ENCODE peak calls at places on chromosomes 4 and X, in four cellular contexts. B, U, Z and D are unnamed samples.

GRCh38 chr4:183552274-183553146 is 47.7 kb downstream of the ING2 start:
- DNase-seq in B (no peak), U (no peak), Z (no peak), D (no peak)

GRCh38 chrX:153488231-153488914 is 6.4 kb upstream of the BGN start:
- DNase-seq in B (no peak), U (no peak), Z (no peak), D (no peak)

GRCh38 chr4:125321709-125322362 is 7.1 kb downstream of the FAT4 start:
- DNase-seq in B (no peak), U (no peak), Z (no peak), D (no peak)

GRCh38 chr4:173752610-173753009 is 222.6 kb upstream of the HAND2 start:
- DNase-seq in B (peak; percentile 3), U (no peak), Z (no peak), D (no peak)

GRCh38 chr4:86918539-86919072 is 16.2 kb upstream of the AFF1 start:
- DNase-seq in B (no peak), U (no peak), Z (no peak), D (no peak)

GRCh38 chr4:14000091-14000814 is 372.7 kb upstream of the BOD1L1 start:
- DNase-seq in B (no peak), U (no peak), Z (no peak), D (no peak)

GRCh38 chrX:41481264-41482109 is 34.3 kb downstream of the NYX start:
- DNase-seq in B (peak; percentile 12), U (no peak), Z (no peak), D (peak; percentile 61)

GRCh38 chrX:124829930-124830329 is 483.6 kb downstream of the SH2D1A start:
- DNase-seq in B (no peak), U (no peak), Z (no peak), D (no peak)

GRCh38 chr4:140691369-140691768 is 64.8 kb downstream of the TBC1D9 start:
- DNase-seq in B (no peak), U (no peak), Z (no peak), D (no peak)

GRCh38 chr4:174808119-174808518 is 20.9 kb downstream of the GLRA3 start:
- DNase-seq in B (no peak), U (no peak), Z (no peak), D (no peak)

GRCh38 chr4:178894126-178894525 is 1451.9 kb upstream of the AGA start:
- DNase-seq in B (no peak), U (no peak), Z (no peak), D (no peak)

GRCh38 chrX:1002611-1003010 is 209.8 kb downstream of the CRLF2 start:
- DNase-seq in B (no peak), U (no peak), Z (peak; percentile 71), D (no peak)

GRCh38 chrX:145729635-145730034 is 88.0 kb upstream of the SLITRK2 start:
- DNase-seq in B (no peak), U (no peak), Z (no peak), D (no peak)

GRCh38 chr4:166903408-166903807 is 330.9 kb downstream of the SPOCK3 start:
- DNase-seq in B (no peak), U (no peak), Z (no peak), D (no peak)

GRCh38 chr4:76714226-76714625 is 183.7 kb downstream of the SOWAHB start:
- DNase-seq in B (no peak), U (no peak), Z (no peak), D (no peak)

GRCh38 chr4:2407991-2408342 is 10.5 kb downstream of the ZFYVE28 start:
- DNase-seq in B (no peak), U (no peak), Z (no peak), D (no peak)

GRCh38 chrX:46589977-46590723 is 16.6 kb downstream of the CHST7 start:
- DNase-seq in B (no peak), U (no peak), Z (no peak), D (no peak)

GRCh38 chr4:46404961-46405360 is 15.0 kb upstream of the GABRA2 start:
- DNase-seq in B (no peak), U (no peak), Z (no peak), D (no peak)

GRCh38 chrX:72348247-72348979 is 42.7 kb upstream of the CITED1 start:
- DNase-seq in B (no peak), U (no peak), Z (no peak), D (no peak)

GRCh38 chrX:68838571-68838910 is 9.7 kb downstream of the EFNB1 start:
- DNase-seq in B (no peak), U (no peak), Z (no peak), D (no peak)

GRCh38 chr4:128379860-128380259 is 92.2 kb upstream of the PGRMC2 start:
- DNase-seq in B (no peak), U (no peak), Z (no peak), D (peak; percentile 23)

GRCh38 chr4:153113061-153113837 is 91.0 kb upstream of the TRIM2 start:
- DNase-seq in B (no peak), U (no peak), Z (no peak), D (no peak)

GRCh38 chr4:181958435-181958834 is 284.8 kb upstream of the TENM3 start:
- DNase-seq in B (no peak), U (no peak), Z (no peak), D (no peak)

GRCh38 chrX:77749695-77750094 is 36.3 kb downstream of the ATRX start:
- DNase-seq in B (no peak), U (no peak), Z (no peak), D (no peak)

GRCh38 chr4:111960241-111960667 is 185.0 kb upstream of the FAM241A start:
- DNase-seq in B (no peak), U (no peak), Z (no peak), D (peak; percentile 7)

GRCh38 chr4:107737470-107737869 is 17.4 kb upstream of the PAPSS1 start:
- DNase-seq in B (no peak), U (no peak), Z (no peak), D (no peak)

GRCh38 chrX:75086731-75087195 is 69.3 kb downstream of the ABCB7 start:
- DNase-seq in B (no peak), U (no peak), Z (no peak), D (no peak)

GRCh38 chr4:10101559-10102192 is 14.9 kb downstream of the WDR1 start:
- DNase-seq in B (no peak), U (no peak), Z (no peak), D (no peak)

GRCh38 chrX:85111347-85111746 is 107.7 kb downstream of the APOOL start:
- DNase-seq in B (peak; percentile 29), U (no peak), Z (no peak), D (no peak)

GRCh38 chrX:1392376-1393130 is 640 bp upstream of the SLC25A6 start:
- DNase-seq in B (peak; percentile 79), U (no peak), Z (no peak), D (peak; percentile 80)

GRCh38 chr4:169723207-169723606 is 34.5 kb downstream of the HPF1 start:
- DNase-seq in B (peak; percentile 3), U (no peak), Z (no peak), D (no peak)

GRCh38 chr4:77960367-77960766 is 96.8 kb upstream of the FRAS1 start:
- DNase-seq in B (no peak), U (no peak), Z (no peak), D (no peak)

GRCh38 chr4:159010563-159011260 is 92.2 kb upstream of the RAPGEF2 start:
- DNase-seq in B (no peak), U (no peak), Z (no peak), D (no peak)

GRCh38 chr4:40292313-40292759 is 42.8 kb upstream of the CHRNA9 start:
- DNase-seq in B (no peak), U (no peak), Z (no peak), D (no peak)

GRCh38 chrX:70096052-70096451 is 33.8 kb downstream of the OTUD6A start:
- DNase-seq in B (no peak), U (no peak), Z (no peak), D (no peak)

GRCh38 chrX:115332832-115333231 is 43.3 kb downstream of the LUZP4 start:
- DNase-seq in B (no peak), U (no peak), Z (no peak), D (no peak)

GRCh38 chrX:150482537-150483217 is 85.7 kb upstream of the MTM1 start:
- DNase-seq in B (no peak), U (no peak), Z (no peak), D (no peak)

GRCh38 chr4:2336659-2337058 is 74.8 kb upstream of the MXD4 start:
- DNase-seq in B (no peak), U (no peak), Z (no peak), D (no peak)

GRCh38 chr4:99047710-99048109 is 40.9 kb downstream of the ADH5 start:
- DNase-seq in B (no peak), U (no peak), Z (no peak), D (no peak)
- TF ChIP-seq CTCF in B (no peak), U (no peak), Z (no peak), D (no peak)

GRCh38 chr4:6608758-6609414 is 31.6 kb upstream of the MRFAP1 start:
- DNase-seq in B (no peak), U (no peak), Z (no peak), D (no peak)
- TF ChIP-seq CTCF in B (no peak), U (no peak), Z (no peak), D (no peak)

DNA sequence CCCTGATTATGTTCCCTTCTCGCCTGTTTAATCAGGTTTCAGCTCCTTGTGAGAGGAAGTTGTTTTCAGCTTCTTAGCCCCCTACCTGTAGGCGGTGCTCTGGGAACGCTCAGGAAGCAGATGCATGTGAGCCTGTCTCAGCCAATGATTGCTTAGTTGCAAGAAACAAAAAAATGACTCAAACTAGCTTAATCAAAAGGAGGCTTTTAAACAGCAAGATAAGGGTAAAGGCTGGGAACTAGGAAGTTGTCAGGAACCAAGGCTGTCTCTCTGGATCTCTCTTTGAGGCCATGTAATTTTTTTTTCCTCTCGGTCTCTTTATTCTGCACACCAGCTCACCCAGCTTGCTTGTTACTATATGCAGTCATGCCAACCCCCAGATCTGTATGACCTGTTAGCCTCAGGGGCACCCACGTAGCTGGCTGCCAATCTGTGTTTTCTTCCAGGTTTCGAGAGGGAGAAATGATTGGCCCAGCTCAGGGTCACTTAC is 109.1 kb downstream of the PTTG2 start:
- DNase-seq in B (no peak), U (no peak), Z (no peak), D (peak; percentile 35)
- TF ChIP-seq CTCF in B (no peak), U (no peak), Z (no peak), D (peak; percentile 39)

DNA sequence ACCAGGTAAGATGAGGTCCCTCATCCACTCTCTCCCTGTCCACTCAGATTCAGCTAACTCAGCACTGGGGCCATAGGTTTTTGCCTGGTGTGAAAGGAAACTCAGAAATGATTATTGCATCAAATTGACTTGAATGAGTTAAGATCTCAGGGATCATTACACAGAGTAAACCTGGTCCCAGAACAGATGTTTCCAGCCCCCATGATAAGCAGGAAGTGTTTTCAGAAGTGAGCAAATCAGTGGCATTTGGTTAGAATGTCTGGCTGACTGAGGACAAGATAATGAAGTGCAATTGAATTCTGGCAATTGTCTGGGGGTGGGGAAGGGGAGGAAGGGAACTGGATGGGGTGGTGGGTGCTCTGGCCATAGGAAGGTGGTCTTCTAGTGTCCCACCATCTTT is 108.0 kb downstream of the CHIC2 start:
- DNase-seq in B (no peak), U (no peak), Z (no peak), D (no peak)
- TF ChIP-seq CTCF in B (no peak), U (no peak), Z (no peak), D (no peak)

GRCh38 chr4:185841451-185841850 is 29.5 kb upstream of the SORBS2 start:
- DNase-seq in B (no peak), U (no peak), Z (no peak), D (no peak)

GRCh38 chr4:185847352-185848078 is 35.5 kb upstream of the SORBS2 start:
- DNase-seq in B (no peak), U (no peak), Z (no peak), D (no peak)

GRCh38 chr4:185849543-185850185 is 37.7 kb upstream of the SORBS2 start:
- DNase-seq in B (no peak), U (no peak), Z (no peak), D (no peak)

GRCh38 chr4:185845966-185846365 is 34.0 kb upstream of the SORBS2 start:
- DNase-seq in B (no peak), U (no peak), Z (no peak), D (no peak)

GRCh38 chr4:185846550-185847210 is 34.7 kb upstream of the SORBS2 start:
- DNase-seq in B (no peak), U (no peak), Z (no peak), D (no peak)
- TF ChIP-seq CTCF in B (no peak), U (no peak), Z (no peak), D (no peak)